ENCODE peak calls at places on chromosomes 2 and 18, in four cellular contexts. One of them, this sample, is unnamed. For H3K36me3, the result is how much of the 10 kb centered on the place peaks cover.

GRCh38 chr2:11753452-11753885 is 7.0 kb downstream of the LPIN1 start:
- DNase-seq in CD8-positive, alpha-beta T cell: peak
- DNase-seq in thoracic aorta: no peak
- DNase-seq in tibial artery: no peak
- DNase-seq in this sample: peak

GRCh38 chr2:6181525-6182270 is 489.5 kb downstream of the SOX11 start:
- DNase-seq in CD8-positive, alpha-beta T cell: no peak
- DNase-seq in thoracic aorta: no peak
- DNase-seq in tibial artery: no peak
- DNase-seq in this sample: no peak

GRCh38 chr2:208713066-208713465 is 306.5 kb downstream of the PTH2R start:
- DNase-seq in CD8-positive, alpha-beta T cell: no peak
- DNase-seq in thoracic aorta: no peak
- DNase-seq in tibial artery: no peak
- DNase-seq in this sample: no peak

GRCh38 chr2:96336104-96336775 is 674 bp downstream of the NCAPH start:
- DNase-seq in CD8-positive, alpha-beta T cell: no peak
- DNase-seq in thoracic aorta: no peak
- DNase-seq in tibial artery: no peak
- DNase-seq in this sample: no peak

GRCh38 chr18:39806519-39806918 is 2148.5 kb upstream of the PIK3C3 start:
- DNase-seq in CD8-positive, alpha-beta T cell: no peak
- DNase-seq in thoracic aorta: no peak
- DNase-seq in tibial artery: no peak
- DNase-seq in this sample: no peak

GRCh38 chr2:131641414-131642206 is 113.9 kb downstream of the CCDC74A start:
- DNase-seq in CD8-positive, alpha-beta T cell: no peak
- DNase-seq in thoracic aorta: no peak
- DNase-seq in tibial artery: no peak
- DNase-seq in this sample: no peak

GRCh38 chr2:8535398-8535755 is 146.5 kb upstream of the ID2 start:
- DNase-seq in CD8-positive, alpha-beta T cell: no peak
- DNase-seq in thoracic aorta: no peak
- DNase-seq in tibial artery: no peak
- DNase-seq in this sample: no peak

GRCh38 chr18:3554091-3554601 is 104.2 kb downstream of the TGIF1 start:
- DNase-seq in CD8-positive, alpha-beta T cell: no peak
- DNase-seq in thoracic aorta: no peak
- DNase-seq in tibial artery: no peak
- DNase-seq in this sample: no peak

GRCh38 chr2:187774551-187775071 is 220.4 kb upstream of the TFPI start:
- DNase-seq in CD8-positive, alpha-beta T cell: no peak
- DNase-seq in thoracic aorta: no peak
- DNase-seq in tibial artery: no peak
- DNase-seq in this sample: no peak

GRCh38 chr18:25350561-25351201 is 1.3 kb downstream of the ZNF521 start:
- DNase-seq in CD8-positive, alpha-beta T cell: no peak
- DNase-seq in thoracic aorta: no peak
- DNase-seq in tibial artery: peak
- DNase-seq in this sample: peak

GRCh38 chr2:225920621-225921020 is 521.1 kb downstream of the NYAP2 start:
- DNase-seq in CD8-positive, alpha-beta T cell: no peak
- DNase-seq in thoracic aorta: no peak
- DNase-seq in tibial artery: no peak
- DNase-seq in this sample: no peak

GRCh38 chr2:70886541-70886987 is 49.1 kb upstream of the ATP6V1B1 start:
- DNase-seq in CD8-positive, alpha-beta T cell: no peak
- DNase-seq in thoracic aorta: no peak
- DNase-seq in tibial artery: no peak
- DNase-seq in this sample: no peak

GRCh38 chr2:241334813-241335212 is 19.1 kb downstream of the SEPTIN2 start:
- DNase-seq in CD8-positive, alpha-beta T cell: no peak
- DNase-seq in thoracic aorta: no peak
- DNase-seq in tibial artery: no peak
- DNase-seq in this sample: no peak

GRCh38 chr2:217643814-217644301 is 358.9 kb downstream of the TNS1 start:
- DNase-seq in CD8-positive, alpha-beta T cell: no peak
- DNase-seq in thoracic aorta: no peak
- DNase-seq in tibial artery: no peak
- DNase-seq in this sample: no peak

GRCh38 chr18:9947248-9947647 is 33.4 kb downstream of the VAPA start:
- DNase-seq in CD8-positive, alpha-beta T cell: no peak
- DNase-seq in thoracic aorta: no peak
- DNase-seq in tibial artery: no peak
- DNase-seq in this sample: no peak

GRCh38 chr18:53944721-53945120 is 279.7 kb downstream of the MBD2 start:
- DNase-seq in CD8-positive, alpha-beta T cell: no peak
- DNase-seq in thoracic aorta: no peak
- DNase-seq in tibial artery: no peak
- DNase-seq in this sample: peak

GRCh38 chr2:141555876-141556470 is 574.8 kb downstream of the LRP1B start:
- DNase-seq in CD8-positive, alpha-beta T cell: no peak
- DNase-seq in thoracic aorta: no peak
- DNase-seq in tibial artery: no peak
- DNase-seq in this sample: no peak

GRCh38 chr2:95158891-95159619 is 593 bp downstream of the ZNF514 start:
- DNase-seq in CD8-positive, alpha-beta T cell: peak
- DNase-seq in thoracic aorta: no peak
- DNase-seq in tibial artery: peak
- DNase-seq in this sample: peak

GRCh38 chr2:226656367-226656766 is 143.3 kb downstream of the IRS1 start:
- DNase-seq in CD8-positive, alpha-beta T cell: no peak
- DNase-seq in thoracic aorta: no peak
- DNase-seq in tibial artery: no peak
- DNase-seq in this sample: no peak

GRCh38 chr2:3435440-3435839 is 55.9 kb downstream of the TRAPPC12 start:
- DNase-seq in CD8-positive, alpha-beta T cell: no peak
- DNase-seq in thoracic aorta: no peak
- DNase-seq in tibial artery: no peak
- DNase-seq in this sample: no peak

GRCh38 chr18:79379931-79380815 is 15.6 kb upstream of the NFATC1 start:
- DNase-seq in CD8-positive, alpha-beta T cell: no peak
- DNase-seq in thoracic aorta: no peak
- DNase-seq in tibial artery: peak
- DNase-seq in this sample: no peak

GRCh38 chr2:129895526-129896082 is 83.9 kb upstream of the RAB6C start:
- DNase-seq in CD8-positive, alpha-beta T cell: no peak
- DNase-seq in thoracic aorta: no peak
- DNase-seq in tibial artery: no peak
- DNase-seq in this sample: no peak

GRCh38 chr2:225117061-225117716 is 74.9 kb upstream of the DOCK10 start:
- DNase-seq in CD8-positive, alpha-beta T cell: no peak
- DNase-seq in thoracic aorta: no peak
- DNase-seq in tibial artery: no peak
- DNase-seq in this sample: no peak

GRCh38 chr18:41940506-41941215 is 14.4 kb upstream of the PIK3C3 start:
- DNase-seq in CD8-positive, alpha-beta T cell: no peak
- DNase-seq in thoracic aorta: no peak
- DNase-seq in tibial artery: no peak
- DNase-seq in this sample: no peak

GRCh38 chr2:152240559-152241231 is 65.1 kb upstream of the STAM2 start:
- DNase-seq in CD8-positive, alpha-beta T cell: no peak
- DNase-seq in thoracic aorta: no peak
- DNase-seq in tibial artery: no peak
- DNase-seq in this sample: no peak

GRCh38 chr2:195674491-195675226 is 17.6 kb downstream of the SLC39A10 start:
- DNase-seq in CD8-positive, alpha-beta T cell: no peak
- DNase-seq in thoracic aorta: no peak
- DNase-seq in tibial artery: no peak
- DNase-seq in this sample: no peak

GRCh38 chr2:29841386-29842004 is 79.9 kb downstream of the ALK start:
- DNase-seq in CD8-positive, alpha-beta T cell: no peak
- DNase-seq in thoracic aorta: no peak
- DNase-seq in tibial artery: no peak
- DNase-seq in this sample: no peak

GRCh38 chr2:58156780-58157179 is 84.3 kb downstream of the FANCL start:
- DNase-seq in CD8-positive, alpha-beta T cell: no peak
- DNase-seq in thoracic aorta: no peak
- DNase-seq in tibial artery: no peak
- DNase-seq in this sample: no peak
- H3K36me3 ChIP-seq in CD8-positive, alpha-beta T cell: under half
- H3K36me3 ChIP-seq in thoracic aorta: under half
- H3K36me3 ChIP-seq in tibial artery: under half
- H3K36me3 ChIP-seq in this sample: under half

GRCh38 chr18:36623681-36624080 is 205.1 kb downstream of the TPGS2 start:
- DNase-seq in CD8-positive, alpha-beta T cell: no peak
- DNase-seq in thoracic aorta: no peak
- DNase-seq in tibial artery: no peak
- DNase-seq in this sample: no peak

GRCh38 chr18:36625386-36625785 is 203.4 kb downstream of the TPGS2 start:
- DNase-seq in CD8-positive, alpha-beta T cell: no peak
- DNase-seq in thoracic aorta: no peak
- DNase-seq in tibial artery: no peak
- DNase-seq in this sample: no peak

GRCh38 chr18:36622610-36623009 is 206.2 kb downstream of the TPGS2 start:
- DNase-seq in CD8-positive, alpha-beta T cell: no peak
- DNase-seq in thoracic aorta: no peak
- DNase-seq in tibial artery: no peak
- DNase-seq in this sample: no peak

GRCh38 chr18:36627616-36628015 is 201.2 kb downstream of the TPGS2 start:
- DNase-seq in CD8-positive, alpha-beta T cell: no peak
- DNase-seq in thoracic aorta: no peak
- DNase-seq in tibial artery: no peak
- DNase-seq in this sample: no peak

GRCh38 chr18:36624451-36625167 is 204.2 kb downstream of the TPGS2 start:
- DNase-seq in CD8-positive, alpha-beta T cell: no peak
- DNase-seq in thoracic aorta: no peak
- DNase-seq in tibial artery: no peak
- DNase-seq in this sample: no peak
- TF ChIP-seq CTCF in CD8-positive, alpha-beta T cell: no peak
- TF ChIP-seq CTCF in thoracic aorta: no peak
- TF ChIP-seq CTCF in tibial artery: no peak
- TF ChIP-seq CTCF in this sample: no peak

GRCh38 chr2:162734287-162734686 is 104.3 kb downstream of the KCNH7 start:
- DNase-seq in CD8-positive, alpha-beta T cell: no peak
- DNase-seq in thoracic aorta: no peak
- DNase-seq in tibial artery: no peak
- DNase-seq in this sample: no peak

GRCh38 chr2:162732946-162733698 is 105.4 kb downstream of the KCNH7 start:
- DNase-seq in CD8-positive, alpha-beta T cell: no peak
- DNase-seq in thoracic aorta: no peak
- DNase-seq in tibial artery: no peak
- DNase-seq in this sample: peak

GRCh38 chr2:162729469-162729868 is 109.1 kb downstream of the KCNH7 start:
- DNase-seq in CD8-positive, alpha-beta T cell: no peak
- DNase-seq in thoracic aorta: no peak
- DNase-seq in tibial artery: no peak
- DNase-seq in this sample: no peak

GRCh38 chr2:162731917-162732804 is 106.4 kb downstream of the KCNH7 start:
- DNase-seq in CD8-positive, alpha-beta T cell: no peak
- DNase-seq in thoracic aorta: no peak
- DNase-seq in tibial artery: no peak
- DNase-seq in this sample: peak

DNA sequence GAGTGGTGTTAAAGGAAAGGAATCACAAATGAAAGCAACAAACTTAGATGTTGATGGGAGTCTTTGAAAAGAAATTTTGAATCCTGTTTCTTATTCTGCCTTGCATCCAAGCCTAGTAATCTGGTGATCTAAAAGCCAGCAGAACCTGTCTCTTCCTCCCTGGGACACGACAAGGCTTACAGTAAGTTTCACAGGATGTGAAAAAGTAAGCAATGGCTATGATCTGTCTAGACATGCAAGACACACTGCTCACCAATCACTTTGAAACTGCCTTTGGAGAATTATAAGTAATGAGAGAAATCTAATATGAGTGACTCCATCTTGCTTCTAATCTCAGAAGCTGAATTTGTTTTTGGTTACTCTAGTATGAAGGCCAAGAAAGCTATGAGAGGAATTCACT is 103.7 kb downstream of the KCNH7 start:
- DNase-seq in CD8-positive, alpha-beta T cell: no peak
- DNase-seq in thoracic aorta: no peak
- DNase-seq in tibial artery: no peak
- DNase-seq in this sample: no peak
- H3K4me3 ChIP-seq in CD8-positive, alpha-beta T cell: no peak
- H3K4me3 ChIP-seq in thoracic aorta: no peak
- H3K4me3 ChIP-seq in tibial artery: no peak
- H3K4me3 ChIP-seq in this sample: no peak

DNA sequence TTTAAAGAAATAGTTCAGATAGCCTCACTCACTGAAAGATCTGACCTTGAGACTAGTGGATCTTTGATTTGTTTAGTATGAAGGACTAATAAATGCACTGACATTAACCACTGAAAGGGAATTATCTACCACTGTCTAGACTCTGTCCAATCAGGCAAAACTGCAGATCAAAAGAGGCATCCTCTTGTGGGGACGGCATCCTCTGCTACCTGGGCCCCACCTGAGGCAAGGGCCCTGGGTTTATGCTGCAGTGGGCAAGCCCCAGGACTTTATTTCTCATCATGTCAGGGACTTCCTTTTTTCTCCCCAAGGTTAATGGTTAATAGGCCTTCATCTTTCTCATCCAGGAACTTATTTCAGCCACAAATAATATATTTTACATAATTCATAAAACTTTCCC is 32.2 kb downstream of the STAT1 start:
- DNase-seq in CD8-positive, alpha-beta T cell: no peak
- DNase-seq in thoracic aorta: no peak
- DNase-seq in tibial artery: no peak
- DNase-seq in this sample: no peak
- H3K36me3 ChIP-seq in CD8-positive, alpha-beta T cell: half or more
- H3K36me3 ChIP-seq in thoracic aorta: under half
- H3K36me3 ChIP-seq in tibial artery: half or more
- H3K36me3 ChIP-seq in this sample: half or more

DNA sequence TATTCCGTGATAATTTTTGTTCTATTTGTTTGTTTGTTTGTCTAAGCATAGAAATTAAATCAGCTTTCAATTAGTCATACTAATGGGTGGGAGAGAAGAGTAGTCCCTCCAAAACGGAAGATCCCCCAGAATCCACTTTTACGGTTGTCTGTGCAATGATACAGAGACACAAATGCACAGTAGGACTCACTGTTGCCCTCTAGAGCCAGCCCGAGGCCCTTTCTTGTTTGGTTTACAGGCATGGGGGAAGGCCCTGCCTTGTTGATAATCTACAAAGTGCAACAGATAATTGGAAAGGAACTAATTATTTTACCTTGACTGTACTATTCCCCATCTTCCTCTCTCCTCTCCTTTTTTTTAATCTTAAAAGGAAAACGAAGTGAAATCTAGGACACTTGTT is 121.1 kb downstream of the ACOXL start:
- DNase-seq in CD8-positive, alpha-beta T cell: peak
- DNase-seq in thoracic aorta: no peak
- DNase-seq in tibial artery: no peak
- DNase-seq in this sample: no peak
- TF ChIP-seq CTCF in CD8-positive, alpha-beta T cell: peak
- TF ChIP-seq CTCF in thoracic aorta: no peak
- TF ChIP-seq CTCF in tibial artery: no peak
- TF ChIP-seq CTCF in this sample: peak

DNA sequence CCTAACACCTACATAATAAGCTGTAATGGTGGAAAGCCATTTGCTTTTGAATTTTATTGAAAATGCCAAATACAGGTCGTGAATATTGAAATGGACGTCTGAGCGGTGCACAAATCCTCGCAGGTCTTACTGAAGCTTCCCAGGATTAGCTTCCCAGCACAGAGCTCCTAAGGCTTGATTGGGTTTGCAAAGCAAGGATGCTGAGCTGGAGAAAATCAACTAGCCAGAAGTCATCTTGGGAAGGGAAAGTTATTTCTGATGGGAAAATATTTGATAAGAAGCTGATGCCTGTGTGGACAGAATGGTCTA is 40.9 kb upstream of the DAPL1 start:
- DNase-seq in CD8-positive, alpha-beta T cell: no peak
- DNase-seq in thoracic aorta: no peak
- DNase-seq in tibial artery: no peak
- DNase-seq in this sample: no peak
- H3K4me3 ChIP-seq in CD8-positive, alpha-beta T cell: no peak
- H3K4me3 ChIP-seq in thoracic aorta: no peak
- H3K4me3 ChIP-seq in tibial artery: no peak
- H3K4me3 ChIP-seq in this sample: no peak

This sample was measured in GM06990.